ENCODE peak calls at places on chromosomes 5 and 9, in eight cellular contexts. H is colonic mucosa, O is mesothelial cell of epicardium, L is endothelial cell, I is MCF 10A, M is MM.1S, Y is fibroblast of the aortic adventitia, X is spleen. B is an unnamed sample.

GRCh38 chr9:121950441-121950840 is 142.7 kb downstream of the TTLL11 start:
- DNase-seq in H (no peak), L (no peak), I (no peak), X (no peak), O (no peak), M (no peak), Y (no peak), B (no peak)

GRCh38 chr9:70589571-70590263 is 175.3 kb upstream of the KLF9 start:
- DNase-seq in O (no peak), H (no peak), M (no peak), X (no peak), I (peak), Y (peak), L (no peak), B (no peak)

GRCh38 chr9:13614060-13614459 is 334.6 kb upstream of the MPDZ start:
- DNase-seq in H (no peak), M (no peak), X (no peak), O (no peak), I (no peak), Y (no peak), L (no peak), B (no peak)

GRCh38 chr5:54302267-54302687 is 8.1 kb downstream of the ARL15 start:
- DNase-seq in O (no peak), H (no peak), X (no peak), Y (peak), I (peak), M (no peak), L (no peak), B (peak)

GRCh38 chr5:168377525-168377924 is 86.1 kb downstream of the WWC1 start:
- DNase-seq in O (no peak), I (no peak), M (no peak), X (no peak), L (no peak), H (no peak), Y (no peak), B (no peak)

GRCh38 chr9:114033397-114034103 is 44.5 kb downstream of the AMBP start:
- DNase-seq in X (peak), Y (peak), O (peak), M (no peak), I (peak), H (peak), L (peak), B (no peak)

GRCh38 chr5:154491951-154492350 is 13.9 kb upstream of the HAND1 start:
- DNase-seq in I (no peak), X (peak), Y (no peak), M (no peak), L (no peak), H (no peak), O (no peak), B (no peak)

GRCh38 chr9:5482194-5482593 is 28.1 kb upstream of the PDCD1LG2 start:
- DNase-seq in I (no peak), Y (no peak), H (no peak), O (no peak), L (no peak), X (no peak), M (no peak), B (no peak)

GRCh38 chr5:115168829-115169391 is 798 bp downstream of the TRIM36 start:
- DNase-seq in L (peak), I (no peak), H (peak), Y (no peak), O (no peak), X (no peak), M (peak), B (no peak)

GRCh38 chr5:96384353-96384752 is 48.7 kb downstream of the PCSK1 start:
- DNase-seq in X (no peak), O (no peak), I (peak), Y (peak), M (no peak), L (no peak), H (no peak), B (no peak)

GRCh38 chr9:14283276-14283675 is 30.7 kb downstream of the NFIB start:
- DNase-seq in L (no peak), I (no peak), X (no peak), Y (peak), M (no peak), O (no peak), H (no peak), B (no peak)

GRCh38 chr5:444226-444625 is 1.2 kb downstream of the EXOC3 start:
- DNase-seq in I (no peak), M (no peak), H (no peak), X (peak), Y (no peak), L (no peak), O (no peak), B (no peak)

GRCh38 chr5:134510970-134511795 is 14.3 kb upstream of the JADE2 start:
- DNase-seq in M (no peak), H (no peak), X (peak), L (no peak), Y (peak), O (no peak), I (peak), B (no peak)

GRCh38 chr9:128937310-128938165 is 9.9 kb downstream of the DOLK start:
- DNase-seq in Y (no peak), I (no peak), O (no peak), H (no peak), L (no peak), X (peak), M (no peak), B (no peak)

GRCh38 chr9:111833941-111834340 is 39.2 kb upstream of the SHOC1 start:
- DNase-seq in L (no peak), M (no peak), X (no peak), H (no peak), Y (peak), O (no peak), I (no peak), B (no peak)

GRCh38 chr9:114343471-114344187 is 14.0 kb downstream of the ORM2 start:
- DNase-seq in H (no peak), Y (peak), M (no peak), I (no peak), X (peak), O (no peak), L (no peak), B (no peak)

GRCh38 chr9:69980041-69980440 is 63.6 kb upstream of the MAMDC2 start:
- DNase-seq in I (no peak), M (no peak), H (no peak), X (no peak), O (no peak), Y (peak), L (no peak), B (no peak)

GRCh38 chr5:158967566-158967965 is 132.2 kb downstream of the EBF1 start:
- DNase-seq in L (no peak), H (no peak), X (no peak), I (peak), Y (peak), M (no peak), O (no peak), B (no peak)

GRCh38 chr9:93941493-93941892 is 13.7 kb downstream of the BARX1 start:
- DNase-seq in Y (no peak), O (no peak), L (no peak), X (no peak), I (no peak), H (no peak), M (no peak), B (no peak)

GRCh38 chr9:134378901-134379338 is 52.7 kb downstream of the RXRA start:
- DNase-seq in M (no peak), H (peak), Y (peak), L (no peak), O (no peak), I (peak), X (no peak), B (no peak)

GRCh38 chr9:101716629-101717028 is 21.8 kb downstream of the GRIN3A start:
- DNase-seq in H (no peak), L (no peak), I (no peak), M (no peak), Y (no peak), X (no peak), O (no peak), B (no peak)

GRCh38 chr9:38689678-38690077 is 30.3 kb downstream of the FAM240B start:
- DNase-seq in O (no peak), L (no peak), H (no peak), M (no peak), X (no peak), Y (peak), I (no peak), B (no peak)

GRCh38 chr9:99948896-99949295 is 42.4 kb downstream of the STX17 start:
- DNase-seq in X (no peak), M (no peak), Y (peak), O (no peak), L (no peak), I (peak), H (peak), B (no peak)

GRCh38 chr5:55429221-55429620 is 105.5 kb downstream of the PLPP1 start:
- DNase-seq in X (no peak), L (no peak), O (no peak), M (no peak), H (no peak), Y (no peak), I (no peak), B (no peak)

GRCh38 chr9:136671646-136672430 is 9.1 kb downstream of the EGFL7 start:
- DNase-seq in O (peak), H (no peak), M (no peak), Y (no peak), L (peak), I (peak), X (no peak), B (no peak)

GRCh38 chr9:27468000-27468399 is 56.1 kb upstream of the IFNK start:
- DNase-seq in O (no peak), Y (no peak), X (no peak), I (no peak), H (no peak), M (no peak), L (no peak), B (no peak)

GRCh38 chr5:145178667-145179523 is 656.2 kb downstream of the PRELID2 start:
- DNase-seq in I (peak), Y (peak), X (no peak), M (no peak), L (no peak), H (no peak), O (no peak), B (no peak)

GRCh38 chr9:100066539-100066938 is 32.3 kb downstream of the ERP44 start:
- DNase-seq in O (no peak), Y (peak), M (peak), L (no peak), I (no peak), X (no peak), H (no peak), B (no peak)

GRCh38 chr5:115372121-115372520 is 75.7 kb upstream of the CCDC112 start:
- DNase-seq in O (no peak), L (no peak), X (no peak), H (no peak), Y (peak), I (no peak), M (no peak), B (no peak)

GRCh38 chr9:2506310-2506709 is 115.3 kb upstream of the VLDLR start:
- DNase-seq in L (no peak), X (no peak), H (no peak), O (no peak), I (no peak), M (no peak), Y (no peak), B (no peak)

GRCh38 chr5:17991775-17992174 is 357.5 kb downstream of the TAF11L14 start:
- DNase-seq in Y (no peak), L (no peak), I (no peak), O (no peak), X (no peak), H (no peak), M (no peak), B (no peak)

GRCh38 chr5:6282360-6282759 is 96.0 kb downstream of the MED10 start:
- DNase-seq in H (no peak), Y (no peak), M (no peak), X (no peak), I (no peak), O (no peak), L (no peak), B (no peak)

GRCh38 chr5:96080557-96080956 is 118.9 kb upstream of the ELL2 start:
- DNase-seq in M (no peak), O (no peak), H (no peak), Y (peak), L (no peak), X (no peak), I (peak), B (no peak)

GRCh38 chr5:177382423-177383029 is 1.7 kb upstream of the SLC34A1 start:
- DNase-seq in H (no peak), I (peak), O (no peak), M (peak), L (no peak), Y (peak), X (no peak), B (no peak)

GRCh38 chr5:14783689-14784088 is 87.9 kb downstream of the ANKH start:
- DNase-seq in X (no peak), H (no peak), M (no peak), I (no peak), L (no peak), Y (no peak), O (no peak), B (no peak)

GRCh38 chr9:20242767-20243166 is 379.5 kb downstream of the MLLT3 start:
- DNase-seq in M (peak), L (no peak), I (no peak), X (no peak), Y (no peak), O (no peak), H (no peak), B (no peak)

GRCh38 chr9:75001719-75002421 is 26.2 kb downstream of the CARNMT1 start:
- DNase-seq in O (no peak), H (peak), Y (peak), X (no peak), I (peak), L (peak), M (peak), B (no peak)

GRCh38 chr5:150436141-150436680 is 13.3 kb downstream of the RPS14 start:
- DNase-seq in I (peak), M (peak), Y (peak), L (peak), O (peak), X (peak), H (peak), B (peak)
- TF ChIP-seq CTCF in I (peak), M (peak), Y (peak), L (peak), O (peak), X (peak), H (peak), B (peak)

GRCh38 chr9:117409321-117409720 is 5.5 kb downstream of the ASTN2 start:
- DNase-seq in M (no peak), Y (no peak), I (peak), O (no peak), X (no peak), H (no peak), L (no peak), B (no peak)

GRCh38 chr9:117407436-117408022 is 7.3 kb downstream of the ASTN2 start:
- DNase-seq in Y (no peak), H (no peak), I (no peak), O (no peak), X (no peak), L (no peak), M (no peak), B (no peak)

GRCh38 chr9:117403403-117403811 is 11.4 kb downstream of the ASTN2 start:
- DNase-seq in Y (no peak), I (no peak), H (no peak), L (no peak), X (no peak), M (no peak), O (no peak), B (no peak)

GRCh38 chr9:117403848-117404247 is 11.0 kb downstream of the ASTN2 start:
- DNase-seq in X (no peak), O (no peak), Y (no peak), L (no peak), H (no peak), I (no peak), M (no peak), B (no peak)

DNA sequence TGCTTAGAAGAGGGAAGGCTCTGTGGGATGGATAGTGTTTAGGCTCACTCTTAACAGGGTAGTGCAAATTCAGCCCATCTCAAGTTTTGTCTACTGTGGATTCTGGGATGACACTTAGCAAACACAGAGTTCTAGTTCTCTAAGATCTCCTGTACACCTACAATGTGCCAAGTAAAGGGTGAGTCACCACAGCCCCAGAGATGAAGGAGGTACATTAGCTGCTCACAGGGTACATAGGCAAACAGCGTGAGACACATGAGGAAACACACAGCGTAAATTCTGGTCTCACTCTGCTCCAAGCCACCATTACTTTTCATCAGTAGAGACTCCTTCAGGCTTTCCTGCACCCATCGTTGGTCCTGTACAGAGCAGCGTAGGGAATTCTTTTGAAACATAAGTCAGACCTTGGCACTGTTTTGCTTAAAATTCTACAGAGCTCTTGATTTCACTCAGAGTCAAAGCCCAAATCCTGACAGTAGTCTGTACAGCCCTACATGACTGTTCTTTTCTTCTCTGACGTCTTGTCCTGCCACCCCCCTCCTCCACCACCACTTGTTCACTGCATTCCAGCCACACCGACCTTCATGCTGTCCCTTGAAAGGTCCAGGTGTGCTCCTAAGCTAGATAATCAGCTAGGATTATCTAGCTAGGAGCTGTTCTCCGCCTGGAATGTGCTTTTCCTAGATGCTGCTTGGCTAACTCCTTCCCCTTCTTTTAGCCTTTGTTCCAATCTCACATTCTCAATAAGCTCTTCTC is 8.7 kb downstream of the ASTN2 start:
- DNase-seq in I (peak), O (no peak), Y (no peak), H (no peak), X (no peak), M (no peak), L (no peak), B (no peak)
- TF ChIP-seq CTCF in I (no peak), O (no peak), Y (no peak), H (no peak), X (no peak), M (no peak), L (no peak), B (no peak)

GRCh38 chr5:172731286-172732073 is 39.5 kb downstream of the DUSP1 start:
- DNase-seq in O (no peak), M (no peak), L (no peak), Y (no peak), I (peak), H (no peak), X (no peak), B (no peak)
- TF ChIP-seq CTCF in O (no peak), M (no peak), L (no peak), Y (no peak), I (no peak), H (no peak), X (no peak), B (no peak)

GRCh38 chr5:180744253-180744652 is 4.4 kb upstream of the OR2Y1 start:
- DNase-seq in X (no peak), M (no peak), O (no peak), L (no peak), I (no peak), H (no peak), Y (no peak), B (no peak)
- TF ChIP-seq CTCF in X (no peak), M (no peak), O (no peak), L (no peak), I (no peak), H (no peak), Y (no peak), B (no peak)